ENCODE peak calls at places on chromosomes 12 and 14, in five cellular contexts. R is CD8-positive, alpha-beta T cell; H is lower leg skin; A is transverse colon; F is psoas muscle. X is an unnamed sample.

GRCh38 chr14:93027810-93028723 is 87.7 kb downstream of the ITPK1 start:
- DNase-seq in A (no peak), H (no peak), F (no peak), R (no peak), X (no peak)

GRCh38 chr12:72072613-72073212 is 134.1 kb downstream of the TPH2 start:
- DNase-seq in F (no peak), R (no peak), H (no peak), A (no peak), X (no peak)

GRCh38 chr12:5102806-5103205 is 59.1 kb downstream of the KCNA5 start:
- DNase-seq in R (no peak), H (no peak), A (no peak), F (no peak), X (no peak)

GRCh38 chr14:71122866-71123565 is 215.8 kb downstream of the PCNX1 start:
- DNase-seq in H (no peak), A (no peak), F (no peak), R (no peak), X (no peak)

GRCh38 chr12:75705749-75706719 is 194.6 kb upstream of the KRR1 start:
- DNase-seq in H (no peak), R (no peak), A (no peak), F (peak), X (no peak)

GRCh38 chr12:103469716-103470115 is 26.1 kb downstream of the C12orf42 start:
- DNase-seq in R (no peak), A (no peak), H (no peak), F (no peak), X (no peak)

GRCh38 chr12:81949721-81950120 is 190.6 kb upstream of the PPFIA2 start:
- DNase-seq in F (no peak), R (no peak), H (no peak), A (no peak), X (no peak)

GRCh38 chr12:71356569-71356968 is 83.0 kb upstream of the LGR5 start:
- DNase-seq in H (no peak), F (no peak), R (no peak), A (no peak), X (no peak)

GRCh38 chr12:56461235-56462159 is 6.9 kb upstream of the SPRYD4 start:
- DNase-seq in F (no peak), R (no peak), A (no peak), H (no peak), X (no peak)

GRCh38 chr12:45337835-45338234 is 121.9 kb downstream of the ANO6 start:
- DNase-seq in A (no peak), F (no peak), H (no peak), R (no peak), X (no peak)

GRCh38 chr12:123269395-123269892 is 2.2 kb downstream of the CDK2AP1 start:
- DNase-seq in A (peak), R (peak), H (peak), F (peak), X (peak)

GRCh38 chr12:122013792-122014590 is 7.7 kb upstream of the BCL7A start:
- DNase-seq in R (no peak), A (no peak), H (no peak), F (no peak), X (no peak)

GRCh38 chr12:57543666-57544065 is 3.3 kb downstream of the DCTN2 start:
- DNase-seq in A (no peak), R (no peak), F (no peak), H (no peak), X (no peak)

GRCh38 chr14:36173161-36173560 is 3.4 kb downstream of the PTCSC3 start:
- DNase-seq in H (no peak), A (no peak), R (no peak), F (no peak), X (no peak)

GRCh38 chr12:98456583-98457573 is 58.5 kb upstream of the TMPO start:
- DNase-seq in R (no peak), A (peak), F (peak), H (peak), X (peak)

GRCh38 chr14:47442206-47442605 is 233.2 kb downstream of the MDGA2 start:
- DNase-seq in R (no peak), A (no peak), H (no peak), F (no peak), X (peak)

GRCh38 chr14:28609228-28609828 is 157.3 kb upstream of the FOXG1 start:
- DNase-seq in F (no peak), R (no peak), H (no peak), A (peak), X (peak)

GRCh38 chr14:77485901-77486678 is 12.5 kb downstream of the ISM2 start:
- DNase-seq in A (no peak), H (no peak), R (no peak), F (no peak), X (no peak)

GRCh38 chr14:69059658-69060648 is 80.9 kb upstream of the ACTN1 start:
- DNase-seq in H (no peak), A (peak), F (peak), R (no peak), X (no peak)

GRCh38 chr12:8950702-8951478 is 1.4 kb upstream of the M6PR start:
- DNase-seq in A (no peak), H (no peak), R (peak), F (no peak), X (no peak)

GRCh38 chr14:105346880-105347586 is 32.5 kb downstream of the PACS2 start:
- DNase-seq in R (no peak), A (no peak), F (no peak), H (no peak), X (no peak)

GRCh38 chr14:81265641-81266169 is 44.9 kb upstream of the GTF2A1 start:
- DNase-seq in R (no peak), F (no peak), H (no peak), A (no peak), X (no peak)

GRCh38 chr12:30696486-30696885 is 817 bp upstream of the IPO8 start:
- DNase-seq in H (no peak), F (no peak), R (no peak), A (no peak), X (peak)

GRCh38 chr12:128578045-128578444 is 245.7 kb downstream of the SLC15A4 start:
- DNase-seq in F (no peak), H (no peak), A (no peak), R (no peak), X (no peak)

GRCh38 chr14:104708606-104709268 is 15.3 kb upstream of the ADSS1 start:
- DNase-seq in H (peak), F (peak), R (peak), A (peak), X (peak)

GRCh38 chr14:97517566-97518234 is 720.5 kb downstream of the VRK1 start:
- DNase-seq in R (no peak), A (no peak), F (no peak), H (no peak), X (no peak)

GRCh38 chr12:128316078-128316477 is 49.1 kb downstream of the TMEM132C start:
- DNase-seq in H (no peak), R (no peak), F (no peak), A (no peak), X (no peak)

GRCh38 chr12:116916714-116917114 is 6.0 kb downstream of the FBXW8 start:
- DNase-seq in F (peak), R (peak), A (peak), H (no peak), X (no peak)

GRCh38 chr14:76908834-76909233 is 82.6 kb downstream of the LRRC74A start:
- DNase-seq in A (peak), H (no peak), R (peak), F (no peak), X (no peak)

DNA sequence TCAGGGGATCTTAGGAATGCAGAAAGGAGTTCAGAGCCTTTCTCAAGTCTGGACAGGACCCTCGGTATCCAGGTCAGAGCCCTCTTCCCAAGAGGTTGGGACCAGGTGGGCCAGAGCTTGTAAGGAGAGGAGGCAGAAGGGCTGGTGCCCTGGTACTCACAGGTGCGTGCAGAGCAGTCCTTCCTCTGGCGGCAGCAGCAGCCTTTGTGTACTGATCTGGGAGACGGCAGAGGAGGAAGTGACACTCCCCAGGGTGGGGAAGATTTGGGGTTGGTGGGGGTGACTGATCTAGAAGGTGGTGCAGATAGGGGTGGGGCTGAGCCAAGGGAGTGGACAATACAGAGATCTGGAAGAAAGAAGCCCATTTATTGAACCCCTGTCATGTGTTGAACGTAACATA is at the start of gene ITGB7:
- DNase-seq in F (no peak), H (no peak), R (peak), A (peak), X (no peak)
- H3K4me3 ChIP-seq in F (no peak), H (no peak), R (peak), A (peak), X (no peak)

DNA sequence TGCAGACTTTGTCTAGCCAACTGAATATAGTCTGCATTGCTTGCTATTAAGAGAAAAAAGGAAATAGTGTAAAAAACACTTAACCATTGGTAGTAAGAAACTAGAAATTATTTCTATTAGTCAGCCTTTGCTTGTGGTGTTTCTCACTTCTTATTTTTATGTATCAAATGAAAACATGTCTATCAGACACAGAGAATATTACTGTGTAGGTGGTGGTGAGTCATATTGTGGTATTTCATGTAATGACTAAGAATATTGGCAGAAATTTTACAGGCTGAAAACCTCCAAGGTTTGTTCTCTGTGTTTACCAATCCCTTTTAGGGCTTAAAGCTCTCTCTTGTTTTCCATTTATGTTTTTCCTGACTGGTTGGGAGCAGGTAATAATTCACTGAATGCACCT is 87.2 kb downstream of the DAAM1 start:
- DNase-seq in H (no peak), A (no peak), R (no peak), F (no peak), X (no peak)
- H3K4me3 ChIP-seq in H (no peak), A (no peak), R (no peak), F (no peak), X (no peak)

GRCh38 chr12:6708968-6709394 is 8.4 kb upstream of the PIANP start:
- DNase-seq in F (no peak), H (no peak), R (peak), A (no peak), X (no peak)
- H3K4me3 ChIP-seq in F (no peak), H (no peak), R (peak), A (no peak), X (no peak)

GRCh38 chr14:102941419-102942011 is 19.1 kb downstream of the AMN start:
- DNase-seq in H (no peak), F (no peak), R (no peak), A (no peak), X (no peak)

GRCh38 chr14:102942069-102942468 is 19.6 kb downstream of the AMN start:
- DNase-seq in H (no peak), R (no peak), A (no peak), F (no peak), X (no peak)

GRCh38 chr14:102944448-102945330 is 22.2 kb downstream of the AMN start:
- DNase-seq in R (no peak), A (no peak), F (no peak), H (no peak), X (no peak)

GRCh38 chr14:102943979-102944378 is 21.5 kb downstream of the AMN start:
- DNase-seq in A (no peak), F (no peak), H (no peak), R (no peak), X (no peak)

GRCh38 chr14:102943454-102943853 is 21.0 kb downstream of the AMN start:
- DNase-seq in F (no peak), R (no peak), A (no peak), H (no peak), X (no peak)
- H3K4me3 ChIP-seq in F (no peak), R (no peak), A (no peak), H (no peak), X (no peak)

GRCh38 chr12:52946334-52946733 is 2.6 kb upstream of the KRT18 start:
- DNase-seq in R (no peak), F (no peak), H (no peak), A (no peak), X (no peak)

GRCh38 chr12:52945389-52946232 is 3.3 kb upstream of the KRT18 start:
- DNase-seq in F (no peak), R (no peak), H (no peak), A (peak), X (peak)

GRCh38 chr12:52946797-52947547 is 1.9 kb upstream of the KRT18 start:
- DNase-seq in A (no peak), H (no peak), F (no peak), R (no peak), X (no peak)

GRCh38 chr12:52942914-52943207 is 6.1 kb upstream of the KRT18 start:
- DNase-seq in R (no peak), F (no peak), A (no peak), H (no peak), X (peak)

DNA sequence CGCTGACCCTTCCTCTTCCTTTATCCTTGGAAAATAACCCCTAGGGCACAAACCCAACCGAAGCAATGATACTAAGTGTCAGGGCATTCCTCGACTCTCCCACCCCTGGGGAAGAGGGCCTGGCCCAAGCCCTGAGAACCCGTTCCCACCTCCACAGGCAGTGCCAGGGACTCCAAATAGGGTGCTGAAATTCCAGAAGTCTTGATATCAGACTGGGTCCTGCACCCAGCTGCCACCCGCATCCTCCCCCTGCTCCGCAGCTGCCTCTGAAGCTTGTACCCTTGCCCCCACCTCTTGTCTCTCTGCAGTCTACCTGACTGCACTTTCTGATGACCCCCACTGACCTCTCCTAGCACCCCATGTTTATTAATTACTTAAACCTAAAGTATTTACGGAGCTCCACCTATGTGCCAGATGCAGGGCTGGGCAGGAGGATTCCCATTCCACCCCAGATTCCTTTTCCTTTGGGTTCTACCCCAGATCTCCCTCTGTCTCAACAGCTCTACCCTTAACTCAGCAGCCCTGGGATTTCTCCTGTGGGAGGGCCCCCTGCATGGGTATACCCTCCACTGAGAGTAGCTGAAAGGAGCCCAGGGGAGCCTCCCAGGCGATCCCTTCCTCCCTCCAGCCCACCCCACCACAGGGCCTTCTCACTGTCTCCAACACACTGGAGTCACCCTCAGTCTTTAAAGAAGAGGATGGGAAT is 4.1 kb upstream of the KRT18 start:
- DNase-seq in A (no peak), H (no peak), R (no peak), F (no peak), X (no peak)
- H3K4me3 ChIP-seq in A (no peak), H (no peak), R (no peak), F (no peak), X (no peak)

GRCh38 chr12:1078002-1078401 is 87.0 kb downstream of the ERC1 start:
- DNase-seq in F (no peak), A (no peak), R (no peak), H (no peak), X (no peak)
- H3K4me3 ChIP-seq in F (no peak), A (no peak), R (no peak), H (no peak), X (no peak)

DNA sequence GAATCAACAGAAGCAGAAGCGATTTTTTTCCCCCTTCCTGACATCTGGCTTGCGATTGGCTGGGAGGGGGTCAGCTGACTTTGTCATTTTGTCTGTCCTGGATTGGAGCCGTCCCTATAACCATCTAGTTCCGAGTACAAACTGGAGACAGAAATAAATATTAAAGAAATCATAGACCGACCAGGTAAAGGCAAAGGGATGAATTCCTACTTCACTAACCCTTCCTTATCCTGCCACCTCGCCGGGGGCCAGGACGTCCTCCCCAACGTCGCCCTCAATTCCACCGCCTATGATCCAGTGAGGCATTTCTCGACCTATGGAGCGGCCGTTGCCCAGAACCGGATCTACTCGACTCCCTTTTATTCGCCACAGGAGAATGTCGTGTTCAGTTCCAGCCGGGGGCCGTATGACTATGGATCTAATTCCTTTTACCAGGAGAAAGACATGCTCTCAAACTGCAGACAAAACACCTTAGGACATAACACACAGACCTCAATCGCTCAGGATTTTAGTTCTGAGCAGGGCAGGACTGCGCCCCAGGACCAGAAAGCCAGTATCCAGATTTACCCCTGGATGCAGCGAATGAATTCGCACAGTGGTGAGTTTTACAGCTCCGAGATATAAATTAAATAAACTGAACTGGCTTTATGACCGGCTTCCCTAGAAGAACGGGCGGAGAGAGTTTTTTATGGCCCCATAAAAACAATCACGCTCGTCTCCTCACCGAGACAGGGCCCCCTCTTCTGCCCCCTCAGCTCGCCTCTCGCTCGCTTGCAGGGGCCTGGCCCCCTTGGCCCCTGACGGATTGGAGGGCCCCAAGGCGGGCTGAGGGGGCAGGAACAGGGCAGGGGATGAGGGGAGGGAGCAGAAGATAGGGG is at the start of gene HOXC6:
- DNase-seq in H (no peak), F (peak), R (no peak), A (no peak), X (no peak)
- H3K4me3 ChIP-seq in H (peak), F (peak), R (no peak), A (no peak), X (no peak)

DNA sequence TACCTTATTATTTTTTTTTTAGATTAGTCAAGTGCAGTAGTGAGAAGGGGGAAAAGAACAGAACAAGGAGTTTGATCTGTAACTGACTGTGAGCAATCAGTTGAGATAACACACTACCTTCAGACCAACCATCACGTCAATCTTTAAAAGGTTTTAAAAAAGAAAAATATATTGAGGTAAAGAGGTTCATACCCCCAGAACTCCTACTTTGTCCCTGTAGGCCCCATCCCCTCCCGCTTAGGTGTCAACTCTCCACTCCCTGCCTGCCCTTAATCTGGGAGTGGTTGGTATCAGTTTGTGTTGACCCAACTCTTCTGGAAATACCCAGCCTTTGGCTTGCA is 16.2 kb downstream of the MMP14 start:
- DNase-seq in A (no peak), F (no peak), R (no peak), H (no peak), X (no peak)
- H3K4me3 ChIP-seq in A (no peak), F (no peak), R (no peak), H (no peak), X (no peak)

X was measured in neural progenitor cell.